ENCODE peak calls at places on chromosomes 6 and 20, in six cellular contexts. H, L, Y, P, X and D are unnamed samples.
A peak's percentile ranks its signal among the peaks of the same experiment; 100 is the strongest.

GRCh38 chr6:105364243-105364642 is 38.6 kb downstream of the PREP start:
- ATAC-seq in H (no peak), L (no peak), Y (no peak), P (no peak), X (no peak), D (no peak)

GRCh38 chr6:35213824-35214756 is at the start of gene SCUBE3:
- ATAC-seq in H (peak; percentile 63), L (no peak), Y (peak; percentile 33), P (no peak), X (peak; percentile 46), D (peak; percentile 55)

GRCh38 chr6:169536446-169537170 is 165.2 kb downstream of the WDR27 start:
- ATAC-seq in H (no peak), L (no peak), Y (no peak), P (no peak), X (no peak), D (no peak)

GRCh38 chr6:30494275-30494990 is 5.1 kb downstream of the HLA-E start:
- ATAC-seq in H (no peak), L (no peak), Y (peak; percentile 2), P (no peak), X (no peak), D (no peak)

GRCh38 chr6:57198926-57199636 is 23.0 kb downstream of the RAB23 start:
- ATAC-seq in H (peak; percentile 77), L (no peak), Y (peak; percentile 17), P (peak; percentile 32), X (peak; percentile 47), D (no peak)

GRCh38 chr6:79526897-79527296 is 10.3 kb downstream of the LCA5 start:
- ATAC-seq in H (no peak), L (no peak), Y (no peak), P (peak; percentile 7), X (no peak), D (no peak)

GRCh38 chr6:16228709-16229665 is 9.4 kb upstream of the GMPR start:
- ATAC-seq in H (no peak), L (no peak), Y (peak; percentile 55), P (peak; percentile 8), X (peak; percentile 45), D (no peak)

GRCh38 chr6:127532991-127533390 is 13.9 kb upstream of the MTCL3 start:
- ATAC-seq in H (no peak), L (no peak), Y (no peak), P (no peak), X (no peak), D (no peak)

GRCh38 chr20:4193053-4193452 is 177.7 kb upstream of the RNF24 start:
- ATAC-seq in H (no peak), L (no peak), Y (no peak), P (no peak), X (no peak), D (no peak)

GRCh38 chr6:119647309-119647708 is 297.7 kb upstream of the MAN1A1 start:
- ATAC-seq in H (no peak), L (no peak), Y (no peak), P (no peak), X (peak; percentile 60), D (no peak)

GRCh38 chr20:50883856-50884255 is 47.4 kb downstream of the ADNP start:
- ATAC-seq in H (peak; percentile 2), L (no peak), Y (no peak), P (no peak), X (no peak), D (no peak)

GRCh38 chr20:7702141-7702540 is 238.1 kb downstream of the HAO1 start:
- ATAC-seq in H (no peak), L (no peak), Y (no peak), P (no peak), X (no peak), D (no peak)

GRCh38 chr6:140253096-140253495 is 878.6 kb upstream of the CITED2 start:
- ATAC-seq in H (no peak), L (no peak), Y (no peak), P (no peak), X (no peak), D (no peak)

GRCh38 chr20:23049933-23050838 is 714 bp upstream of the THBD start:
- ATAC-seq in H (peak; percentile 15), L (peak; percentile 76), Y (no peak), P (no peak), X (peak; percentile 60), D (peak; percentile 58)

GRCh38 chr6:169315830-169316614 is 62.4 kb upstream of the THBS2 start:
- ATAC-seq in H (no peak), L (no peak), Y (no peak), P (no peak), X (no peak), D (no peak)

GRCh38 chr6:123062645-123063044 is 66.6 kb downstream of the CLVS2 start:
- ATAC-seq in H (no peak), L (no peak), Y (no peak), P (no peak), X (no peak), D (no peak)

GRCh38 chr6:144944121-144944520 is 659.0 kb downstream of the UTRN start:
- ATAC-seq in H (no peak), L (no peak), Y (no peak), P (no peak), X (no peak), D (no peak)

DNA sequence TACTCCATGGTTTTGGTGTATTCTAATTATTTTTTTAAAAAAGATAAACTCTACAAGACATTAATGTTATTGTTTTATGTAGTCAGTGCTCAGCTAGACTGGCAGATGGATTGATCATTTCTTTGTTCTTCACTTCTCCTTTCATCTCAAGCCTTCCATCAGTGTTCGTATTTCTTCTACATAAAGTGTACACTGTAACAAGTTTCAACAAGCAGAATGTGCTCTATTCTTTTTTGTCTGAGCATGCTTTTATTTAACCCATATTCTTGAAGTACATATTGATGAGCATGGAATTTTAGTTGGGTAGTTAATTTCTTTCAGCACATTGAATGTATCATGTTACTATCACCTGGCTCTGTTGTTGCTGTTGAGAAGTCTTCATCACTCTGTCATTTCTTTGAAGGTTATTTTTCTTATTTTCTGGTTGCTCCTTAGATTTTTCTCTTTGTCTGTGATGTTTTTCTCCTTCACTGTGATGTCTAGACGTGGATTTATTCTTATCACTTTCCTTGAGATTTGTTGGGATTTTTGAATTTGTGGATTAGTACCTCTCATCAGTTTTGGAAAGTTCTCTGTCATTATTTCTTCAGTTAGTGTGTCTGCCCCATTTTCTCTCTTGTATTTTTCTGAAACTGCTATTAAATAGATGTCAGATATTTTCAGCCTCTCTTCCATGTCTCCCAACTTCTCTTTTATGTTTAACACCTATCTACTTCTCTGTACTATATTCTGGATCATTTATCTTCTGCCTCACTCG is 48.5 kb downstream of the TGM2 start:
- ATAC-seq in H (no peak), L (no peak), Y (no peak), P (no peak), X (no peak), D (no peak)
- TF ChIP-seq POLR2A in H (no peak), L (no peak), Y (no peak), P (no peak), X (no peak), D (no peak)

GRCh38 chr6:54072708-54073313 is 38.4 kb upstream of the MLIP start:
- ATAC-seq in H (no peak), L (no peak), Y (no peak), P (no peak), X (no peak), D (no peak)
- TF ChIP-seq POLR2AphosphoS5 in H (no peak), L (no peak), Y (no peak), P (no peak), X (no peak), D (no peak)

DNA sequence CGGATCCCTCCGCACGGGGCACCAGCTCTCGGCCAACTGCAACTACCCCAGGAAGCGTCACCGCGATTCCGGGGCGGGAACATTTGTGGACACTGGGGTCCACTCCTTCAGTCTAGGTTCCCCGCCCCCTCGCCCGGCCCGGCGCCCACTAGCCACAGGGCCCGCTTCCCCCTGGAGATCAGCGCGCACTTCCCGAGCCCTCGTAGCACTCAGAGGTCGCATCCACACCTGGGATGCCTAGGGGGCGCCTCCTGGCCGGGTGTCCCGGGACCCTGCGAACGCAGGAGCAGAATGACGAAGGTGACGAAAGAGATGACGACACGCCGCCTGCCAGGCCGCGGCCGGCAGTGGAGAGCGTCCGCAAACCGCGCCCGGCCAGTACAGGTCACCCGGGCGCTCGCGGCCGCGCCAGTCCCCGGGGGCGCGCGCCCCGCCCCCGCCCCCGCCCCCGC is 309 bp upstream of the AIG1 start:
- ATAC-seq in H (peak; percentile 76), L (peak; percentile 89), Y (peak; percentile 88), P (peak; percentile 88), X (peak; percentile 96), D (peak; percentile 92)
- TF ChIP-seq CTCF in H (peak; percentile 78), L (no peak), Y (peak; percentile 10), P (peak; percentile 16), X (no peak), D (peak; percentile 14)

DNA sequence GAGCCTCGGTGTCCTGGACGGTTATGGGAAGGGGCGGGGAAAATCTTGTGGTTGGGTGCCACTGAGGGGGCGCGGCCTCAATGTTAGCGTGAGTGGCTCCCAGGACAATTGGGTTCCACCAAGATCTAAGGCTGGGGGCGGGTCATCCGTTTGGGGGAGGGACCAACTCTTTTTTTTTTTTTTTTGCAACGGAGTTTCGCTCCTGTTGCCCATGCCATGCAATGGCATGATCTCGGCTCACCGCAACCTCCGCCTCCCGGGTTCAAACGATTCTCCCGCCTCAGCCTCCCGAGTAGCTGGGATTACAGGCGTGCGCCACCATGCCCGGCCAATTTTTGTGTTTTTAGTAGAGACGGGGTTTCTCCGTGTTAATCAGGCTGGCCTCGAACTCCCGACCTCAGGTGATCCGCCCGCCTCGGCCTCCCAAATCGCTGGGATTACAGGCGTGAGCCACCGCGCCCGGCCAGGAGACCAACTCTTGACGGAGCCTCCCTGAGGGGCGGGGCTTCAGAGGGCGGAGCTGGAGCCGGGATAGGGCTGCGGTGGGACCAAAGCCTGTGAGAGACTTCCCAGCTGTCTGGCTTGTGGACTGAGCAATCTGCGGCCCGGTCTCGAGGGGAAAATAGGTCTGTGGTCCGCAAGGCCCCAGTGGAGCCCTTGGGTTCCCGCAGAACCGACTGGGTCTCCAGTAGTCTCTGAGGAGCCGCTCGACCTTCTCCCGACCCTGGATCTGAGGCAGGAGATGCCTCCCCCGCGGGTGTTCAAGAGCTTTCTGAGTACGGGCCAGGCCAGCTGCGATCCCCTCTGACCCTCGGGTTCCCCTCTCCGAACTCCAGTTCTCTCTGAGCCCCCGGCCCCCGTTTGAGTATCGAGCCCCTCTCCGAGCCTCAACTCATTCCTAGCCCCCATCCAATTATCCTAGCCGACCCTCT is 1.1 kb downstream of the SPAG4 start:
- ATAC-seq in H (peak; percentile 70), L (peak; percentile 55), Y (peak; percentile 37), P (peak; percentile 85), X (peak; percentile 76), D (peak; percentile 52)
- TF ChIP-seq POLR2A in H (peak; percentile 83), L (no peak), Y (no peak), P (peak; percentile 75), X (no peak), D (peak; percentile 29)

GRCh38 chr20:13784271-13784892 is 337 bp downstream of the ESF1 start:
- ATAC-seq in H (peak; percentile 45), L (peak; percentile 20), Y (peak; percentile 9), P (peak; percentile 47), X (peak; percentile 17), D (peak; percentile 17)
- TF ChIP-seq POLR2AphosphoS5 in H (peak; percentile 99), L (no peak), Y (peak; percentile 97), P (no peak), X (no peak), D (no peak)

DNA sequence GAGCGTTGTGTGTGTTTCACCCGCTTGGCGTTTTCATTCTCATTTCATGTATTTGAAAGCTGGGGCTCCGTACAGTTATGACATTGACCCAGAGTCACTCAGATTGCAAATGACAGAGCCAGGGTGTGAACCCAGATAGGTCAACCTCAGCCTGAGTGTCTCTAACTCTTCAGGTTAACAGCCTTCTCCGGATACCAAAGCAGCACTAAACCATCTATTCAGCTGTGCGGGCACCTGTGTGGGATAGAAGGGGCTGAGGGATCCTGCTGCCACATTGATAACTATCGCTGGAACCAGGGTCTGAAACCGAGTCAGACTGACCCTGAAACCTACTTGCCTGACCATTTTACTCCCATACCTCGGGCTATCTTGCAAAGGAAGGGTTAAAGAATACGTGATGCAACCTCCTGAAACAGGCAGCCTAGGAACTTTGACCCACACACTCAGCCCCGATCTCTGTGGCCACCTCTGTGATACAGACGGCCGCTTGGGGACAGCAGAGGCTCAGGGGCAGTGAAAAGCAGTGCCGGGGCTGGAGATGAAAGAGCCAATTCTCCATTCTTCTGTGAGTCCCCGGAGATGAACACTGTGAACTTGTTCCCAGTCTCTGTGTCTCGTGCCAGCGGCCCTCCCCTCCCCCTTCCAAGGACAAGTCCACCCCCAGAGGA is 233.5 kb upstream of the QKI start:
- ATAC-seq in H (peak; percentile 100), L (peak; percentile 96), Y (peak; percentile 67), P (peak; percentile 97), X (peak; percentile 87), D (peak; percentile 74)
- TF ChIP-seq CTCF in H (peak; percentile 99), L (peak; percentile 61), Y (peak; percentile 36), P (peak; percentile 83), X (peak; percentile 71), D (peak; percentile 30)